ENCODE peak calls at places on chromosomes 6 and 20, in ten cellular contexts. O is GM06990, A is AG04450, I is fibroblast of mammary gland, N is colonic mucosa, P is right atrium auricular region, Q is fibroblast of pulmonary artery, C is heart left ventricle, T is AG10803, K is PC-3. F is an unnamed sample.

GRCh38 chr20:17533396-17533795 is 2.2 kb upstream of the BFSP1 start:
- DNase-seq in O (no peak), A (no peak), I (peak), N (peak), P (no peak), Q (peak), C (no peak), T (peak), K (peak), F (peak)

GRCh38 chr6:18115356-18115755 is 7.1 kb downstream of the NHLRC1 start:
- DNase-seq in O (no peak), A (no peak), I (no peak), N (no peak), P (no peak), Q (no peak), C (no peak), T (no peak), K (peak), F (peak)

GRCh38 chr20:32762754-32763201 is 593 bp downstream of the DNMT3B start:
- DNase-seq in O (no peak), A (no peak), I (no peak), N (peak), P (no peak), Q (no peak), C (no peak), T (no peak), K (peak), F (no peak)

GRCh38 chr6:119637768-119638167 is 288.2 kb upstream of the MAN1A1 start:
- DNase-seq in O (no peak), A (no peak), I (no peak), N (no peak), P (no peak), Q (no peak), C (no peak), T (no peak), K (no peak), F (no peak)

GRCh38 chr6:158923801-158924498 is 76.1 kb downstream of the RSPH3 start:
- DNase-seq in O (no peak), A (no peak), I (no peak), N (no peak), P (no peak), Q (no peak), C (no peak), T (peak), K (no peak), F (no peak)

GRCh38 chr6:83467620-83468036 is 36.8 kb upstream of the ME1 start:
- DNase-seq in O (no peak), A (no peak), I (no peak), N (no peak), P (peak), Q (no peak), C (peak), T (no peak), K (no peak), F (no peak)

GRCh38 chr6:149489967-149490366 is 5.2 kb upstream of the ZC3H12D start:
- DNase-seq in O (no peak), A (no peak), I (no peak), N (no peak), P (no peak), Q (no peak), C (no peak), T (no peak), K (no peak), F (no peak)

GRCh38 chr20:47251154-47252020 is 105.1 kb downstream of the ZMYND8 start:
- DNase-seq in O (no peak), A (no peak), I (no peak), N (no peak), P (no peak), Q (no peak), C (no peak), T (no peak), K (no peak), F (no peak)

GRCh38 chr6:124956018-124956417 is 6.2 kb upstream of the RNF217 start:
- DNase-seq in O (no peak), A (no peak), I (no peak), N (no peak), P (no peak), Q (no peak), C (no peak), T (no peak), K (no peak), F (peak)

GRCh38 chr6:113909224-113909856 is 52.2 kb downstream of the MARCKS start:
- DNase-seq in O (no peak), A (peak), I (peak), N (no peak), P (no peak), Q (peak), C (no peak), T (peak), K (peak), F (peak)

GRCh38 chr6:107154131-107154906 is 39.0 kb upstream of the BEND3 start:
- DNase-seq in O (no peak), A (no peak), I (no peak), N (peak), P (no peak), Q (no peak), C (no peak), T (no peak), K (no peak), F (no peak)

GRCh38 chr20:21575167-21575566 is 61.3 kb upstream of the NKX2-2 start:
- DNase-seq in O (no peak), A (no peak), I (no peak), N (no peak), P (no peak), Q (no peak), C (no peak), T (no peak), K (no peak), F (no peak)

GRCh38 chr20:61263084-61263695 is 11.1 kb downstream of the CDH4 start:
- DNase-seq in O (no peak), A (no peak), I (peak), N (peak), P (no peak), Q (peak), C (no peak), T (peak), K (peak), F (no peak)

GRCh38 chr20:5920581-5920980 is 29.8 kb downstream of the TRMT6 start:
- DNase-seq in O (no peak), A (no peak), I (no peak), N (no peak), P (no peak), Q (no peak), C (no peak), T (no peak), K (no peak), F (no peak)

GRCh38 chr6:52164319-52165094 is 21.7 kb upstream of the IL17A start:
- DNase-seq in O (no peak), A (no peak), I (no peak), N (no peak), P (no peak), Q (no peak), C (no peak), T (no peak), K (no peak), F (no peak)

GRCh38 chr6:136767583-136768307 is 24.5 kb downstream of the MAP3K5 start:
- DNase-seq in O (no peak), A (no peak), I (no peak), N (no peak), P (no peak), Q (peak), C (no peak), T (no peak), K (no peak), F (no peak)

GRCh38 chr6:43862925-43863324 is 92.9 kb downstream of the VEGFA start:
- DNase-seq in O (no peak), A (no peak), I (no peak), N (no peak), P (no peak), Q (no peak), C (no peak), T (no peak), K (no peak), F (peak)

GRCh38 chr20:19370076-19371075 is 157.9 kb downstream of the SLC24A3 start:
- DNase-seq in O (no peak), A (no peak), I (no peak), N (no peak), P (no peak), Q (no peak), C (no peak), T (no peak), K (no peak), F (peak)

GRCh38 chr6:25017932-25018581 is 82.3 kb upstream of the RIPOR2 start:
- DNase-seq in O (peak), A (no peak), I (peak), N (peak), P (peak), Q (peak), C (no peak), T (peak), K (peak), F (peak)

GRCh38 chr6:157586088-157586414 is 205.1 kb downstream of the ZDHHC14 start:
- DNase-seq in O (no peak), A (no peak), I (no peak), N (peak), P (peak), Q (no peak), C (no peak), T (no peak), K (no peak), F (no peak)

GRCh38 chr20:58697201-58697866 is 4.7 kb downstream of the NPEPL1 start:
- DNase-seq in O (no peak), A (no peak), I (no peak), N (no peak), P (no peak), Q (no peak), C (peak), T (no peak), K (no peak), F (no peak)

GRCh38 chr6:28980137-28980796 is 24.8 kb downstream of the ZNF311 start:
- DNase-seq in O (no peak), A (no peak), I (no peak), N (no peak), P (no peak), Q (no peak), C (no peak), T (no peak), K (no peak), F (no peak)

GRCh38 chr6:49551126-49551865 is 828 bp downstream of the C6orf141 start:
- DNase-seq in O (peak), A (no peak), I (no peak), N (peak), P (no peak), Q (no peak), C (no peak), T (peak), K (peak), F (no peak)

GRCh38 chr6:133041020-133041419 is 200.1 kb upstream of the EYA4 start:
- DNase-seq in O (no peak), A (no peak), I (no peak), N (no peak), P (no peak), Q (no peak), C (peak), T (no peak), K (no peak), F (no peak)

GRCh38 chr20:19828233-19828632 is 70.2 kb downstream of the RIN2 start:
- DNase-seq in O (peak), A (no peak), I (peak), N (peak), P (no peak), Q (peak), C (no peak), T (no peak), K (peak), F (peak)

GRCh38 chr6:610882-611281 is 46.0 kb downstream of the HUS1B start:
- DNase-seq in O (no peak), A (no peak), I (no peak), N (no peak), P (no peak), Q (no peak), C (no peak), T (no peak), K (no peak), F (no peak)

GRCh38 chr6:154938245-154938583 is 56.9 kb upstream of the TIAM2 start:
- DNase-seq in O (no peak), A (no peak), I (no peak), N (no peak), P (no peak), Q (no peak), C (no peak), T (no peak), K (no peak), F (no peak)

GRCh38 chr6:170147832-170148708 is 142.8 kb downstream of the DLL1 start:
- DNase-seq in O (no peak), A (no peak), I (no peak), N (no peak), P (no peak), Q (no peak), C (peak), T (no peak), K (no peak), F (no peak)

GRCh38 chr6:13488896-13489237 is 1.5 kb upstream of the GFOD1 start:
- DNase-seq in O (no peak), A (no peak), I (no peak), N (no peak), P (no peak), Q (no peak), C (peak), T (no peak), K (no peak), F (no peak)

GRCh38 chr6:113495521-113495920 is 361.6 kb upstream of the MARCKS start:
- DNase-seq in O (no peak), A (peak), I (peak), N (no peak), P (no peak), Q (peak), C (no peak), T (peak), K (peak), F (peak)

GRCh38 chr6:148311849-148312669 is 30.6 kb upstream of the SASH1 start:
- DNase-seq in O (no peak), A (no peak), I (peak), N (no peak), P (no peak), Q (no peak), C (no peak), T (no peak), K (no peak), F (peak)

GRCh38 chr20:35174458-35175216 is 2.8 kb downstream of the PROCR start:
- DNase-seq in O (no peak), A (no peak), I (no peak), N (peak), P (no peak), Q (no peak), C (no peak), T (no peak), K (no peak), F (no peak)

GRCh38 chr6:4583026-4583425 is 193.2 kb upstream of the CDYL start:
- DNase-seq in O (no peak), A (no peak), I (peak), N (no peak), P (no peak), Q (no peak), C (no peak), T (no peak), K (no peak), F (peak)

GRCh38 chr6:22227824-22228610 is 68.8 kb downstream of the PRL start:
- DNase-seq in O (no peak), A (no peak), I (no peak), N (no peak), P (no peak), Q (peak), C (no peak), T (peak), K (no peak), F (no peak)

GRCh38 chr6:44202332-44202971 is 14.3 kb upstream of the MYMX start:
- DNase-seq in O (no peak), A (no peak), I (no peak), N (no peak), P (no peak), Q (no peak), C (no peak), T (no peak), K (no peak), F (no peak)

DNA sequence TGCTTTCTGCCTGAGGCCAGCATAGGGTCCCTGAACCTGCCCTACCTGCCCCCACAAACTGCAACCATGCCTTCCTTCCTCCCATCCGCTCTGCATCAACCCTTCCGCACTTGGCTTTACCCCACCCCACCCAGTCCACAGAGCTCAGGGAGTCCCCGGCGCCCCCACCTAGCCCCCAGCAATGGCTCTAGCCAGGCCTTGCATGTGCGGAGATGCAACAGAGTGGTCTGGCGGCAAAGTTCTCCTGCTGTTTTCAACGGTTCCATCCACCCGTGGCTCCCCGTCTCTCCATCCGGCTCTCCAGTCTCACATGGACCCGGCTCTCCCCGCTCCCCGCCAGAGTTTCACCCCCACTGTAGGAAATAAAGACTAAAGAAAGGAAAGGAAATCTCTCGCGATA is 795 bp downstream of the LRFN2 start:
- DNase-seq in O (no peak), A (no peak), I (no peak), N (peak), P (no peak), Q (no peak), C (no peak), T (no peak), K (no peak), F (no peak)
- H3K4me3 ChIP-seq in O (no peak), A (no peak), I (no peak), N (peak), P (peak), Q (no peak), C (no peak), T (no peak), K (no peak), F (no peak)

GRCh38 chr6:90100059-90100665 is 196.5 kb downstream of the BACH2 start:
- DNase-seq in O (no peak), A (no peak), I (peak), N (no peak), P (no peak), Q (peak), C (no peak), T (no peak), K (no peak), F (peak)
- TF ChIP-seq CTCF in O (no peak), A (no peak), I (no peak), N (no peak), P (no peak), Q (no peak), C (no peak), T (no peak), K (no peak), F (no peak)

DNA sequence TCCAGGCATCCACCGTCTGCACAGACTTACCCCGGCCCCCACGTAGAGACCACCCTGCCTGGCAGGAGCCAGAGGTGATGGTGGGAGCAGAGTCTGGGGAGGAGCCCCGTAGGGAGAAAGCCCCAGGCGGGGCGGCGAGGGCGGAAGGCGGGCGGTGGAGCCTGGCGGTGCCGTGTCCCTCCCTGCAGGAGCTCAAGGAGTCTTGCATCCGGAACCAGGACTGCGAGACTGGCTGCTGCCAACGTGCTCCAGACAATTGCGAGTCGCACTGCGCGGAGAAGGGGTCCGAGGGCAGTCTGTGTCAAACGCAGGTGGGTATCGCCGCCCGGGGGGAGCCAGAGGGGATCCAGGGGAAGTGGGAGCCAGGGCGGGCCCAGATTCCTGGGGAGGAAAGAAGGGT is 6.0 kb downstream of the CLPSL1 start:
- DNase-seq in O (no peak), A (no peak), I (no peak), N (no peak), P (no peak), Q (no peak), C (no peak), T (no peak), K (no peak), F (no peak)
- H3K4me3 ChIP-seq in O (no peak), A (no peak), I (no peak), N (no peak), P (no peak), Q (no peak), C (no peak), T (no peak), K (peak), F (no peak)

GRCh38 chr6:143313163-143313562 is 137.3 kb downstream of the ADAT2 start:
- DNase-seq in O (no peak), A (no peak), I (no peak), N (no peak), P (no peak), Q (no peak), C (no peak), T (no peak), K (no peak), F (no peak)
- TF ChIP-seq CTCF in O (no peak), A (no peak), I (no peak), N (no peak), P (no peak), Q (no peak), C (no peak), T (no peak), K (no peak), F (no peak)

F was measured in bronchial epithelial cell.